ENCODE peak calls at places on chromosomes 11 and 22, in nine cellular contexts. E is A549, L is heart left ventricle, N is esophagus squamous epithelium, P is prostate gland, S is HCT116, J is vagina, W is H54, F is GM12892. Y is an unnamed sample.

GRCh38 chr22:19875531-19876313 is 21.0 kb upstream of the GNB1L start:
- DNase-seq in P (no peak), N (no peak), W (no peak), J (no peak), S (no peak), L (no peak), E (no peak), F (no peak), Y (no peak)

GRCh38 chr22:24578355-24579241 is 14.3 kb downstream of the LRRC75B start:
- DNase-seq in E (peak; percentile 50), W (no peak), F (no peak), J (no peak), N (no peak), P (no peak), L (no peak), S (no peak), Y (no peak)

GRCh38 chr11:73185680-73186293 is 32.3 kb upstream of the P2RY2 start:
- DNase-seq in L (no peak), S (no peak), E (peak; percentile 79), W (peak; percentile 90), F (no peak), P (no peak), N (no peak), J (no peak), Y (no peak)

GRCh38 chr11:6389921-6390717 is at the start of gene SMPD1:
- DNase-seq in E (peak; percentile 82), W (peak; percentile 98), P (peak; percentile 93), S (peak; percentile 81), N (peak; percentile 76), L (peak; percentile 95), F (peak; percentile 93), J (peak; percentile 98), Y (peak; percentile 97)

GRCh38 chr11:60753309-60753708 is 3.4 kb upstream of the MS4A15 start:
- DNase-seq in J (no peak), P (no peak), L (no peak), S (no peak), E (peak; percentile 33), F (no peak), W (no peak), N (no peak), Y (peak; percentile 22)

GRCh38 chr11:82867495-82868082 is 32.6 kb downstream of the PRCP start:
- DNase-seq in L (peak; percentile 76), N (peak; percentile 44), J (no peak), W (peak; percentile 27), P (peak; percentile 84), F (no peak), E (peak; percentile 72), S (peak; percentile 64), Y (peak; percentile 90)

GRCh38 chr11:68684385-68685356 is at the start of gene GAL:
- DNase-seq in F (no peak), S (no peak), W (no peak), L (no peak), P (no peak), J (no peak), N (no peak), E (no peak), Y (peak; percentile 34)

GRCh38 chr11:43738600-43739409 is 58.3 kb downstream of the HSD17B12 start:
- DNase-seq in L (peak; percentile 35), F (no peak), P (no peak), E (no peak), N (no peak), J (no peak), W (no peak), S (peak; percentile 2), Y (no peak)

GRCh38 chr11:96388891-96389603 is 665 bp downstream of the CCDC82 start:
- DNase-seq in L (no peak), E (no peak), S (peak; percentile 18), W (peak; percentile 6), F (peak; percentile 11), J (no peak), P (no peak), N (no peak), Y (no peak)

GRCh38 chr22:46041642-46042041 is 64.7 kb upstream of the WNT7B start:
- DNase-seq in E (no peak), N (no peak), W (no peak), J (no peak), S (no peak), F (no peak), L (no peak), P (no peak), Y (no peak)

GRCh38 chr11:119701591-119702260 is 27.3 kb downstream of the NECTIN1 start:
- DNase-seq in N (no peak), P (no peak), E (no peak), F (no peak), W (no peak), S (no peak), J (no peak), L (no peak), Y (no peak)

GRCh38 chr11:61699737-61700160 is 19.6 kb downstream of the DAGLA start:
- DNase-seq in L (peak; percentile 66), W (no peak), F (no peak), P (peak; percentile 73), J (no peak), N (no peak), S (no peak), E (no peak), Y (no peak)

GRCh38 chr11:28400236-28401100 is 292.3 kb downstream of the METTL15 start:
- DNase-seq in J (no peak), W (no peak), L (no peak), F (no peak), N (no peak), P (no peak), S (no peak), E (peak; percentile 4), Y (no peak)

GRCh38 chr11:19281041-19281440 is 40.3 kb upstream of the E2F8 start:
- DNase-seq in E (no peak), S (no peak), J (no peak), F (no peak), W (no peak), N (no peak), L (no peak), P (no peak), Y (no peak)

GRCh38 chr22:46262449-46263207 is 515 bp downstream of the PKDREJ start:
- DNase-seq in E (no peak), J (no peak), L (peak; percentile 66), N (no peak), F (no peak), S (no peak), W (no peak), P (no peak), Y (peak; percentile 76)

GRCh38 chr11:299081-299891 is at the start of gene IFITM5:
- DNase-seq in J (no peak), S (no peak), F (no peak), E (no peak), P (no peak), W (no peak), N (no peak), L (no peak), Y (no peak)

GRCh38 chr11:34624069-34624468 is 3.2 kb downstream of the EHF start:
- DNase-seq in N (no peak), F (no peak), J (no peak), E (no peak), L (no peak), P (peak; percentile 68), W (no peak), S (no peak), Y (no peak)
- TF ChIP-seq POLR2A in N (no peak), F (no peak), J (no peak), E (no peak), L (no peak), P (peak; percentile 27), W (no peak), S (no peak), Y (no peak)

DNA sequence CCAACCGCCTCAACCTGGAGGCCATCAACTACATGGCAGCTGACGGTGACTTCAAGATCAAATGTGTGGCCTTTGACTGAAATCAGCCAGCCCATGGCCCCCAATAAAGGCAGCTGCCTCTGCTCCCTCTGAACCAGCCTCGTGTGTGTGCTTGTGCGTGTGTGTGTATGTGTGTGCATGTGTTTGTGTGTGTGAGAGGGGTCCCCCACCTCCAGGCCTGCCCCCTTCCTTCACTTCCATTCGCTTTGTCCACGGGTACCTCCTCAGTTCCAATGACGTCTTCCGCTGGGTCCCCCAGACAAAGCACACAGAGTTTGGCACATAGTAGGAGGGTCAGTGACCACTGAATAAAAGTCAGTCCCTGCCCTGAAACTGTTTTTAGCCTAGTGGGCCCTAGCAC is 4.2 kb downstream of the LGALS1 start:
- DNase-seq in J (no peak), P (no peak), N (no peak), W (no peak), S (no peak), E (no peak), L (no peak), F (no peak), Y (no peak)
- TF ChIP-seq POLR2A in J (no peak), P (no peak), N (no peak), W (no peak), S (no peak), E (no peak), L (no peak), F (no peak), Y (no peak)

DNA sequence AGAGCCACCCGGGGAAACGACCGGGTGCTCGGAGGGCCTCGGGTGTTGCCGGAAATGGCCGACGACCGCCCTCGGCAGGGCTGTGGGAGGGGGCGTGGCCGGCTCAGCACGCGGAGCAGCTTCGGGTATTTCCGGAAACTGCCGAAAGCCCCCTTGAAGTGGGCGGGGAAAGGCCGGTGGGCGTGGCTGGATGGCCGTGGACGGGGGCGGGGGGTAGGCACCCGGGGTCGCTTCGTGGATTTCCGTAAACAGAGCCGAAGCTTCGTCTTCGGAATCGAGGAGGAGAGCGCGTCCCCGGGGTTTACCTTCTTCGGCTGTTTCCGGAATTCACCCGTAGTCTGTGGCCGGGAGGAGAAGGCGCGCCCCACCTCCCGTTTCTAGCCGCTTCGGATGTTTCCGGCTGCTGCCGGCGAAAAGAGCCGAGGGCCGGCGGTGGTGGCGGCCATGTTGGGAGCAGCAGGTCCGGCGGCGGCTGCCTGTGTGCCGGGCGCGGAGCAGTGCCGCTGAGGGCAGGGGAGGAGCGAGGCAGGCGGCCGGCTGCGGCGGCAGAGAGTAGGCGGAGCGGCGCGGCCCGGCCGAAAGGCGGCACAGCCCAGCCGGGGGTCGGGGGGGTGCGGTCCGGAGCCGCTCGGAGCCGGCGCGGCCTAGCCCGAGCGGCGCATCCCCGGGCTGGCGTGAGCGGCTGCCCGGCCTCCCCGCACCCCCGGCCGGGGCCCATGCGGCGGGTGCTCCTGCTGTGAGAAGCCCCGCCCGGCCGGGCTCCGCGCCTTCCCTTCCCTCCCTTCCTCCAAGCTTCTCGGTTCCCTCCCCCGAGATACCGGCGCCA is at the start of gene MARK2:
- DNase-seq in F (peak; percentile 74), S (peak; percentile 97), E (peak; percentile 98), J (peak; percentile 99), N (peak; percentile 97), W (peak; percentile 78), L (peak; percentile 98), P (peak; percentile 99), Y (peak; percentile 98)
- TF ChIP-seq POLR2A in F (peak; percentile 50), S (peak; percentile 18), E (peak; percentile 77), J (peak; percentile 73), N (peak; percentile 49), W (peak; percentile 90), L (peak; percentile 68), P (peak; percentile 81), Y (peak; percentile 61)

DNA sequence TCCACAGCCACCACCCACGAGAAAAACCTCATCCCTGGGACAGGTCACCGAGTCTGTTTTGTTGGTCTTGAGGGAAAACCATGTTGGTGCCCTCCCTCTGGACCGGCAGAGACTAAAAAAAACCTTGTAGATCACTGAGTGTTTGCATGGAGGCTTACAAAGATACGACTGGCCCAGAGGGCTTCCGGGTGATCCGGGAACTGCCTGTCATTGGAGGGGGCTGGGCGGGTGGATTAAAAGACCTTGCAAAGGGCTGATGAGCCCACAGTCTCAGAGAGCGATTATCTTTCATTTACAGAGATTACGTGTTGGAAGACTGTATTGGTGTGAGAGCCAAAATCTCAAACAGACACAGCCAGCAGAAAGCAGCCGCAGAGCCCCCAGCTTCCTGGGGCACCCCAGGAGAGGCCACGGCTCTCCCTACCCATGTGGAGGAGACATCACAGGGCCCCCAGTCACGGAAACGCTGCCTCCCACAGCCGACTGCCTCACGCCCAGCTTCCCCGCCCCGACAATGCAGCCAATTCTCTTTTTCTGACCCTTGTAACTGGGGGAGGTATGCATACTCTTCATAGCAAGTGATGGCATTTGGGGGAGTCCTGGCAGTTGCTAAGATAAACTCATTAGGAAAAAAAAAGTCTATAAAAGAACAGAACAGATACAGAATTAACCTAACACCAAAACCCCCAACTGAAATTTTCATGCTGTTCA is 426.4 kb downstream of the CTTN start:
- DNase-seq in N (no peak), W (no peak), S (no peak), E (no peak), L (no peak), P (no peak), F (no peak), J (no peak), Y (no peak)
- TF ChIP-seq POLR2A in N (peak; percentile 12), W (no peak), S (no peak), E (no peak), L (no peak), P (no peak), F (no peak), J (no peak), Y (no peak)

Y was measured in erythroblast.